ENCODE peak calls at places on chromosomes 4 and X, in six cellular contexts. Y, O, T, X, L and A are unnamed samples.

GRCh38 chrX:134948333-134949241 is 42.2 kb upstream of the SMIM10 start:
- DNase-seq in Y (no peak), O (peak; percentile 84), T (no peak), X (no peak), L (peak; percentile 88), A (peak; percentile 88)

GRCh38 chr4:38949416-38950051 is 81.9 kb downstream of the FAM114A1 start:
- DNase-seq in Y (no peak), O (no peak), T (no peak), X (no peak), L (peak; percentile 70), A (no peak)

GRCh38 chr4:100206850-100207249 is 16.6 kb upstream of the DDIT4L start:
- DNase-seq in Y (no peak), O (no peak), T (no peak), X (no peak), L (no peak), A (no peak)

GRCh38 chr4:73127839-73128448 is 58.4 kb upstream of the COX18 start:
- DNase-seq in Y (peak; percentile 45), O (peak; percentile 29), T (peak; percentile 10), X (peak; percentile 13), L (peak; percentile 5), A (peak; percentile 9)

GRCh38 chrX:39445336-39445735 is 644.1 kb downstream of the MID1IP1 start:
- DNase-seq in Y (no peak), O (peak; percentile 6), T (peak; percentile 53), X (no peak), L (no peak), A (no peak)

GRCh38 chr4:94933799-94934198 is 176.0 kb downstream of the BMPR1B start:
- DNase-seq in Y (no peak), O (peak; percentile 60), T (no peak), X (no peak), L (peak; percentile 6), A (no peak)

GRCh38 chr4:16969696-16970135 is 71.3 kb upstream of the LDB2 start:
- DNase-seq in Y (no peak), O (no peak), T (no peak), X (no peak), L (peak; percentile 84), A (peak; percentile 50)

GRCh38 chr4:142098900-142099299 is 462.5 kb downstream of the IL15 start:
- DNase-seq in Y (no peak), O (no peak), T (no peak), X (no peak), L (no peak), A (no peak)

GRCh38 chr4:6087669-6088068 is 69.4 kb upstream of the C4orf50 start:
- DNase-seq in Y (peak; percentile 73), O (peak; percentile 54), T (peak; percentile 74), X (peak; percentile 15), L (peak; percentile 28), A (peak; percentile 39)

GRCh38 chr4:38717604-38718003 is 53.6 kb downstream of the KLF3 start:
- DNase-seq in Y (no peak), O (no peak), T (no peak), X (no peak), L (peak; percentile 31), A (no peak)

GRCh38 chrX:150007356-150007755 is 69.1 kb upstream of the EOLA2 start:
- DNase-seq in Y (no peak), O (no peak), T (no peak), X (no peak), L (no peak), A (no peak)

GRCh38 chrX:18394477-18394876 is 30.9 kb upstream of the CDKL5 start:
- DNase-seq in Y (no peak), O (no peak), T (no peak), X (no peak), L (no peak), A (no peak)

GRCh38 chr4:28723371-28723770 is 1862.7 kb downstream of the STIM2 start:
- DNase-seq in Y (no peak), O (no peak), T (no peak), X (no peak), L (no peak), A (no peak)

GRCh38 chrX:148580016-148580415 is 79.6 kb downstream of the AFF2 start:
- DNase-seq in Y (no peak), O (no peak), T (no peak), X (no peak), L (no peak), A (no peak)

GRCh38 chr4:3399277-3400194 is 42.2 kb upstream of the HGFAC start:
- DNase-seq in Y (peak; percentile 33), O (peak; percentile 18), T (no peak), X (peak; percentile 69), L (no peak), A (peak; percentile 36)

GRCh38 chrX:151694661-151695582 is at the start of gene PRRG3:
- DNase-seq in Y (no peak), O (no peak), T (peak; percentile 30), X (no peak), L (no peak), A (no peak)

GRCh38 chr4:72843466-72843865 is 226.1 kb downstream of the COX18 start:
- DNase-seq in Y (no peak), O (no peak), T (no peak), X (no peak), L (no peak), A (no peak)

GRCh38 chr4:183094393-183095198 is 4.5 kb upstream of the WWC2 start:
- DNase-seq in Y (no peak), O (no peak), T (no peak), X (no peak), L (no peak), A (peak; percentile 58)

GRCh38 chr4:84403656-84404055 is 95.4 kb downstream of the NKX6-1 start:
- DNase-seq in Y (no peak), O (no peak), T (no peak), X (no peak), L (no peak), A (no peak)

GRCh38 chr4:17781072-17781830 is at the start of gene FAM184B:
- DNase-seq in Y (peak; percentile 63), O (no peak), T (peak; percentile 47), X (no peak), L (no peak), A (no peak)

GRCh38 chrX:9835585-9836210 is 49.5 kb downstream of the SHROOM2 start:
- DNase-seq in Y (no peak), O (no peak), T (no peak), X (no peak), L (no peak), A (no peak)

GRCh38 chrX:152819732-152820131 is 10.8 kb downstream of the CETN2 start:
- DNase-seq in Y (no peak), O (no peak), T (no peak), X (no peak), L (peak; percentile 79), A (no peak)

GRCh38 chr4:52051213-52051614 is at the start of gene SPATA18:
- DNase-seq in Y (peak; percentile 61), O (peak; percentile 2), T (peak; percentile 19), X (no peak), L (no peak), A (no peak)

DNA sequence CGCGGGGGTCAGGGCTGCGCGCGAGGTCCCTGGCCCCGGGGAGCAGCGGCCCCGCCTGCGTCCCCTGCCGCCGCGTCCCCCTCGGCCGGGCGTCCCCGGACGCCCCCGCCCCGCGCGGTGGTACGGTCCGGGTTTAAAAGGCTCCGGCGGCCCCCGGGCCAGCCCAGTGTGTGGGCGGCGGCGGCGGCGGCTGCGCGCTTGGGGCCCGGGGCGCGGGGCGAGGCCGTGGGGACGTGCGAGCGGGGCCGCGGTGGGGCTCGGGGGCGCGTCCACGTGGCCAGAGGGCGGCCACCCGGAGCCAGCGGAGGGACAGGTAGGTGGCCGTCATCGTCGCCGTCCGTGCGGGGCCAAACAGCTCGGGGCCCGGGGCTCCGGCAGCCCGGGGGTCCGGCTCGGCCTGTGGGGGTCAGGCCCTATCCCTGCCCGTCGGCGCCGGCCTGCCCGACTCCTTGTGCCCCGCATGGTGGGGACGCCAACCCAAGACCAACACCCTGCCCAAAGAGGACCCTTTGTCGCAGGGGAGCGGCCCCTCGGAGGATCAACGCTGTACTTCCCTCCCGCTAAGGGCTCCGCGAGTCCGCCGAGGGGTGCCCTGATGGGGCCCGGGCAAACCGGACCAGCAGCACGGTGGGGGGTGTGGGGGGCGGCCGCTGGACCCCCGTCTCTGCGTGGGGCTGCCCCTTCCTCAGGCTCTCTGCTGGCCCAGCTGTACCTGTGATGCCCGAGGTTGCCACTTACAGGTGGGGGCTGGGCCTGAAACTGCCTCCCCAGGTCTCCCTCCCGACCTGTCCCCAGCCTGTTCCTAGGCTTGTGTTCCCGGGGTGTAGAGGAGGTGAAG is at the start of gene PLXNA3:
- DNase-seq in Y (peak; percentile 86), O (no peak), T (peak; percentile 47), X (peak; percentile 79), L (no peak), A (no peak)
- TF ChIP-seq USF2 in Y (no peak), O (no peak), T (no peak), X (no peak), L (no peak), A (no peak)

DNA sequence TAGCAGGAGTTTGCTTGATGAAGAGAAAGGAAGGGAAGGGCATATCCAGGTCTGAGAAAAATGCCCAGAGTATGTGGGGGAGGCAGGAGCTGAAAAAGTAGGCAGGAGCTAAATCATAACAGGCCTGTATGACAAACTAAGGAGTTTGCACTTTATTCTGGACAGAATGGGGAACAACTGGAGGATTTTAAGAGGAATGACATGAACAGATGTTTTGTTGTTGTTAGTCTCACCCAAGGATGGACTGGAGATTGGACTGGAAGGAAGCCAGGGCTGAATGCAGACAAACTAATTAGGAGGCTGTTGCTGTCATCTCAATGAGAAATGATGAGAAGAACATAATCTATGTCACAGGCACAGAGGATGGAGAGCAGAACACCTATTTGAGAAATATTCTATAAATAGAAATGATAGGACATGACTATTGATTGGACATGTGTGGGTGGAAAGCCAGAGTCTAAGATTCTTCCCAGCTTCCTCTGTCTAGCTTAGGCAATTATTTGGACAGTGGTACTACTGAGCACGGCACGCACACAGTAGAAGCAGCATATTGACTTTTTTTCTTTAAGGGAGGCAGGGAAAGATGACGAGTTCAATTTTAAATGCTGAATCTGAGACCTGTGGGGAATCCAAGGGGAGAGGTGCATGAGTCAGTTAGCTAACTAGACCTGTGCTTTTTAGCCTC is 1.1 kb upstream of the USO1 start:
- DNase-seq in Y (peak; percentile 32), O (no peak), T (no peak), X (no peak), L (peak; percentile 80), A (peak; percentile 53)
- TF ChIP-seq USF2 in Y (no peak), O (no peak), T (no peak), X (no peak), L (no peak), A (no peak)

DNA sequence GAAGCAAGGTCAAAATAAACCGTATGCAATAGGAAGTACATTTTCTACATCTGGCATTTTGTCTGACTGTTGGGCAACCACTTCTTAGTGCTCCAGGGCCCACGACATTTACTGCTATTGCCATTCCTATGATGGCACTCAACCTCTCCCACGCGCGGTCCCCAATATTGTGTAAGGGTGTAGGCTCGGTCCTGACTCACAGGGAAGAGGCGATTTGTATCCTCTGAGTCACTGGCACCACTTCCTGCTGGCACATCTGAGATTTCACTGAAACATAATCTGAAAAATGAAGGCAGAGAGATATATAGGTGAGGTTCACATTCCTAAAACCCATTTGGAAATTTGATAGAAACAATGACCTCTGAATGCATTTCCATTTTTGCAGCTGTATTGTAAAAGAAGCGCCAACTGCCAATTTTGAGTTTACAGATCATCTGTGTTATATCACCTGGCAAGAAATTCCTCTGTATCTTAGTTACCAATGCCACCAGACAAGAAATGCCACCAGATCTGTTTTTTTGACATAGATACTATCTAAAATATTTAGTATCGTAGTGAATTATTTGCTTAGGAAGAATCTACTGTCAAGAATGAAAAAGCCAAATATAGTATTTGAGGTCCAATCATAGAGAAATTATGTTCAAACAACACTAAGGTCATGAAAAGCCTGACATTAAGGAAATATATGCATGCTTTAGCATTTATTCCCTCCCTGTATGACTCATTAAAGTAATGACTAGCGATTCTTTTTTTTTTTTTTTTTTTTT is 9.8 kb downstream of the EREG start:
- DNase-seq in Y (no peak), O (peak; percentile 95), T (no peak), X (no peak), L (peak; percentile 75), A (no peak)
- TF ChIP-seq USF2 in Y (no peak), O (no peak), T (no peak), X (no peak), L (no peak), A (no peak)

GRCh38 chr4:1880332-1880731 is 9.1 kb downstream of the NSD2 start:
- DNase-seq in Y (no peak), O (no peak), T (no peak), X (no peak), L (no peak), A (peak; percentile 30)
- TF ChIP-seq USF2 in Y (no peak), O (no peak), T (no peak), X (no peak), L (no peak), A (no peak)